ENCODE peak calls at places on chromosome 7, in four cellular contexts. P, W, Z and Y are unnamed samples.

GRCh38 chr7:19919156-19920085 is 146.0 kb upstream of the TMEM196 start:
- DNase-seq in P (no peak), W (no peak), Z (no peak), Y (no peak)

GRCh38 chr7:17663056-17663675 is 277.1 kb downstream of the SNX13 start:
- DNase-seq in P (no peak), W (no peak), Z (no peak), Y (no peak)

GRCh38 chr7:25095516-25096345 is 29.3 kb downstream of the CYCS start:
- DNase-seq in P (no peak), W (no peak), Z (no peak), Y (peak; percentile 33)

GRCh38 chr7:105020926-105021325 is 6.9 kb downstream of the KMT2E start:
- DNase-seq in P (no peak), W (no peak), Z (no peak), Y (no peak)

GRCh38 chr7:99289185-99289584 is 16.5 kb downstream of the MYH16 start:
- DNase-seq in P (no peak), W (no peak), Z (no peak), Y (no peak)

GRCh38 chr7:131197920-131198610 is 129.6 kb upstream of the MKLN1 start:
- DNase-seq in P (no peak), W (no peak), Z (no peak), Y (no peak)

GRCh38 chr7:40194743-40195142 is 59.9 kb downstream of the SUGCT start:
- DNase-seq in P (no peak), W (no peak), Z (no peak), Y (no peak)

GRCh38 chr7:38452615-38453014 is 178.6 kb downstream of the AMPH start:
- DNase-seq in P (no peak), W (no peak), Z (no peak), Y (no peak)

GRCh38 chr7:51214098-51214497 is 102.5 kb downstream of the COBL start:
- DNase-seq in P (no peak), W (no peak), Z (no peak), Y (no peak)

GRCh38 chr7:4631664-4632171 is 50.4 kb upstream of the FOXK1 start:
- DNase-seq in P (peak; percentile 98), W (peak; percentile 67), Z (peak; percentile 48), Y (peak; percentile 84)

GRCh38 chr7:25031432-25031831 is 51.5 kb upstream of the OSBPL3 start:
- DNase-seq in P (no peak), W (peak; percentile 15), Z (no peak), Y (peak; percentile 42)

GRCh38 chr7:30853576-30853975 is 58.1 kb upstream of the AQP1 start:
- DNase-seq in P (no peak), W (no peak), Z (no peak), Y (no peak)

GRCh38 chr7:32890553-32891045 is 961 bp downstream of the KBTBD2 start:
- DNase-seq in P (no peak), W (no peak), Z (peak; percentile 21), Y (peak; percentile 44)

GRCh38 chr7:29207469-29207868 is 12.9 kb downstream of the CHN2 start:
- DNase-seq in P (no peak), W (no peak), Z (no peak), Y (peak; percentile 67)

GRCh38 chr7:140940866-140941265 is 16.1 kb upstream of the BRAF start:
- DNase-seq in P (no peak), W (no peak), Z (no peak), Y (no peak)

GRCh38 chr7:48158404-48158803 is 12.9 kb upstream of the ABCA13 start:
- DNase-seq in P (no peak), W (no peak), Z (no peak), Y (no peak)

GRCh38 chr7:150446288-150446938 is 4.0 kb upstream of the GIMAP8 start:
- DNase-seq in P (no peak), W (no peak), Z (no peak), Y (no peak)

GRCh38 chr7:95404316-95404715 is 8.1 kb upstream of the PON3 start:
- DNase-seq in P (no peak), W (no peak), Z (no peak), Y (no peak)

GRCh38 chr7:29989257-29989995 is at the start of gene SCRN1:
- DNase-seq in P (peak; percentile 57), W (peak; percentile 60), Z (peak; percentile 30), Y (peak; percentile 22)

GRCh38 chr7:137342340-137342739 is 1.2 kb downstream of the PTN start:
- DNase-seq in P (no peak), W (no peak), Z (no peak), Y (no peak)

GRCh38 chr7:119999743-120000475 is 273.1 kb upstream of the KCND2 start:
- DNase-seq in P (no peak), W (no peak), Z (no peak), Y (no peak)

GRCh38 chr7:4189151-4189570 is 492.9 kb upstream of the FOXK1 start:
- DNase-seq in P (no peak), W (no peak), Z (no peak), Y (no peak)

GRCh38 chr7:117148971-117149370 is 173.9 kb downstream of the WNT2 start:
- DNase-seq in P (no peak), W (no peak), Z (no peak), Y (no peak)

GRCh38 chr7:47497367-47498096 is 84.4 kb downstream of the TNS3 start:
- DNase-seq in P (no peak), W (no peak), Z (no peak), Y (no peak)

GRCh38 chr7:466465-467191 is 53.0 kb downstream of the PDGFA start:
- DNase-seq in P (no peak), W (peak; percentile 4), Z (no peak), Y (no peak)

GRCh38 chr7:22582860-22583640 is 83.1 kb upstream of the STEAP1B start:
- DNase-seq in P (peak; percentile 48), W (no peak), Z (no peak), Y (no peak)

GRCh38 chr7:43649755-43650274 is 66.9 kb downstream of the STK17A start:
- DNase-seq in P (no peak), W (no peak), Z (no peak), Y (no peak)

GRCh38 chr7:2956526-2957368 is 86.9 kb downstream of the CARD11 start:
- DNase-seq in P (peak; percentile 52), W (peak; percentile 5), Z (peak; percentile 55), Y (no peak)

GRCh38 chr7:46191776-46192175 is 270.7 kb upstream of the IGFBP3 start:
- DNase-seq in P (no peak), W (no peak), Z (no peak), Y (no peak)

GRCh38 chr7:28617308-28617707 is 205.0 kb downstream of the CREB5 start:
- DNase-seq in P (no peak), W (no peak), Z (no peak), Y (no peak)

GRCh38 chr7:157515342-157516041 is 178.7 kb downstream of the DNAJB6 start:
- DNase-seq in P (no peak), W (no peak), Z (no peak), Y (no peak)

GRCh38 chr7:36224916-36225858 is 72.1 kb downstream of the EEPD1 start:
- DNase-seq in P (no peak), W (no peak), Z (no peak), Y (no peak)

GRCh38 chr7:23012797-23013714 is 874 bp downstream of the HYCC1 start:
- DNase-seq in P (peak; percentile 12), W (peak; percentile 40), Z (no peak), Y (peak; percentile 14)

GRCh38 chr7:148584154-148584827 is 6.3 kb upstream of the C7orf33 start:
- DNase-seq in P (no peak), W (no peak), Z (no peak), Y (no peak)

GRCh38 chr7:100584046-100584676 is 1.8 kb downstream of the LRCH4 start:
- DNase-seq in P (no peak), W (no peak), Z (peak; percentile 50), Y (no peak)

GRCh38 chr7:100584677-100585510 is 1.0 kb downstream of the LRCH4 start:
- DNase-seq in P (no peak), W (peak; percentile 64), Z (peak; percentile 73), Y (peak; percentile 35)

GRCh38 chr7:100583132-100584045 is 2.5 kb downstream of the LRCH4 start:
- DNase-seq in P (no peak), W (no peak), Z (no peak), Y (no peak)

GRCh38 chr7:100586266-100587025 is at the start of gene FBXO24:
- DNase-seq in P (peak; percentile 100), W (peak; percentile 99), Z (peak; percentile 99), Y (peak; percentile 99)

DNA sequence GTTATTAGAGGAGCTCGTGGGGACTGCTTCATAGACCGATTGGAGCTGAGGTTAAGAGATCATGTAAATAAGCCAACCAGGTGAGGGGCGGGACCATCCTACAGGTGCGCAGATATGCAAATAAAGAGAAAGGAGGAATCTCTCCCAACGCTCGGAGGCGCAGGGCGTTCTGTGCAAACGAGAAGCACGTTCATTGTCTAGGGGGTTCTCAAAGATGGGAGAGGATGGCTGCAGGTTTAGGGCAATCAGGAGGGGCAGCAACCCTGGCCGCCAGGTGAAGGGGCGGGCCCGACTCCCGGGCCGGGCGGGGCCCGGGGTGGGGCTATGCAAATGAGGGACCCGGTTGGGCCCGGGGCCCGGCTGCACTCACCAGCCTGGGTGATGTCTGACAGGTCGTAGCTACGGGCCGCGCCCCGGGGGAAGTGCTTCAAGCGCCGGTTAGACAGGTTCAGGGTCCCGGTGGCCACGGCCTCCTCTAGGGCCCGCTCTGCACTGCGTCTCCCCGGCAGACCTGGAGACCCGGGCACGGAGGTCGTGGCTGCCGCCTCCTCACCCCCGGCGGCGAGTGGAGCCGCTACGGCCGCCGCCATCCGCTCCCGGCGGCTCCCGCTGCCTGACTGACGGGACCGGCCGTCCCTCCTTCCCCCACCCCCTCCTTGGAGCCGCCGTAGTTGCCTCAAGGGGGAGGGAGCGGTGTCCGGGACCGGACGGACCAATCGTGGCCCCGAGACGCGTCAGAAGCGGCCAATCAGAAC is at the start of gene LRCH4:
- DNase-seq in P (peak; percentile 74), W (peak; percentile 74), Z (peak; percentile 99), Y (no peak)
- TF ChIP-seq HMGXB4 in P (no peak), W (peak; percentile 82), Z (no peak), Y (peak; percentile 41)

GRCh38 chr7:8217200-8218068 is 44.5 kb downstream of the ICA1 start:
- DNase-seq in P (peak; percentile 39), W (no peak), Z (peak; percentile 38), Y (peak; percentile 51)
- TF ChIP-seq HMGXB4 in P (no peak), W (no peak), Z (no peak), Y (no peak)

GRCh38 chr7:127151379-127151778 is 101.4 kb downstream of the GRM8 start:
- DNase-seq in P (no peak), W (no peak), Z (no peak), Y (no peak)

GRCh38 chr7:127152423-127152822 is 100.3 kb downstream of the GRM8 start:
- DNase-seq in P (no peak), W (no peak), Z (no peak), Y (no peak)

GRCh38 chr7:127154101-127154500 is 98.6 kb downstream of the GRM8 start:
- DNase-seq in P (no peak), W (no peak), Z (no peak), Y (no peak)

GRCh38 chr7:127154958-127155357 is 97.8 kb downstream of the GRM8 start:
- DNase-seq in P (no peak), W (no peak), Z (no peak), Y (no peak)

GRCh38 chr7:127153315-127153714 is 99.4 kb downstream of the GRM8 start:
- DNase-seq in P (no peak), W (no peak), Z (no peak), Y (no peak)
- TF ChIP-seq HMGXB4 in P (no peak), W (no peak), Z (no peak), Y (no peak)

GRCh38 chr7:84393776-84394175 is 199.2 kb upstream of the SEMA3A start:
- DNase-seq in P (no peak), W (no peak), Z (no peak), Y (no peak)

GRCh38 chr7:84399661-84400060 is 205.1 kb upstream of the SEMA3A start:
- DNase-seq in P (no peak), W (no peak), Z (no peak), Y (no peak)

GRCh38 chr7:84389242-84389641 is 194.7 kb upstream of the SEMA3A start:
- DNase-seq in P (no peak), W (no peak), Z (no peak), Y (no peak)

GRCh38 chr7:84394219-84394618 is 199.6 kb upstream of the SEMA3A start:
- DNase-seq in P (no peak), W (no peak), Z (no peak), Y (no peak)
- TF ChIP-seq HMGXB4 in P (no peak), W (no peak), Z (no peak), Y (no peak)